ENCODE peak calls at places on chromosomes 1 and 21, in nine cellular contexts. One of them, this sample, is unnamed.

GRCh38 chr1:3552751-3553150 is 58.6 kb downstream of the MEGF6 start:
- DNase-seq in heart left ventricle: no peak
- DNase-seq in mesendoderm: no peak
- DNase-seq in astrocyte of the cerebellum: no peak
- DNase-seq in hepatocyte: no peak
- DNase-seq in tibial artery: no peak
- DNase-seq in aorta: no peak
- DNase-seq in GM23338: no peak
- DNase-seq in cardiac muscle cell: no peak
- DNase-seq in this sample: no peak

GRCh38 chr1:233704125-233704881 is 90.4 kb downstream of the KCNK1 start:
- DNase-seq in hepatocyte: no peak
- DNase-seq in astrocyte of the cerebellum: no peak
- DNase-seq in tibial artery: no peak
- DNase-seq in GM23338: no peak
- DNase-seq in cardiac muscle cell: no peak
- DNase-seq in mesendoderm: no peak
- DNase-seq in aorta: no peak
- DNase-seq in heart left ventricle: no peak
- DNase-seq in this sample: no peak

GRCh38 chr21:46441331-46441730 is 17.4 kb upstream of the DIP2A start:
- DNase-seq in GM23338: no peak
- DNase-seq in cardiac muscle cell: no peak
- DNase-seq in heart left ventricle: no peak
- DNase-seq in tibial artery: no peak
- DNase-seq in aorta: no peak
- DNase-seq in astrocyte of the cerebellum: no peak
- DNase-seq in hepatocyte: no peak
- DNase-seq in mesendoderm: no peak
- DNase-seq in this sample: no peak

GRCh38 chr21:45542667-45543370 is 579 bp upstream of the SLC19A1 start:
- DNase-seq in mesendoderm: no peak
- DNase-seq in GM23338: peak
- DNase-seq in astrocyte of the cerebellum: no peak
- DNase-seq in hepatocyte: no peak
- DNase-seq in cardiac muscle cell: no peak
- DNase-seq in tibial artery: peak
- DNase-seq in aorta: peak
- DNase-seq in heart left ventricle: peak
- DNase-seq in this sample: peak

GRCh38 chr1:228989992-228990827 is 254.9 kb downstream of the RHOU start:
- DNase-seq in tibial artery: peak
- DNase-seq in hepatocyte: peak
- DNase-seq in cardiac muscle cell: no peak
- DNase-seq in astrocyte of the cerebellum: no peak
- DNase-seq in aorta: no peak
- DNase-seq in GM23338: no peak
- DNase-seq in mesendoderm: no peak
- DNase-seq in heart left ventricle: peak
- DNase-seq in this sample: no peak

GRCh38 chr1:33222381-33222780 is 33.9 kb upstream of the ZNF362 start:
- DNase-seq in cardiac muscle cell: no peak
- DNase-seq in astrocyte of the cerebellum: no peak
- DNase-seq in heart left ventricle: no peak
- DNase-seq in mesendoderm: no peak
- DNase-seq in aorta: no peak
- DNase-seq in tibial artery: no peak
- DNase-seq in GM23338: no peak
- DNase-seq in hepatocyte: no peak
- DNase-seq in this sample: no peak

GRCh38 chr1:200457810-200458209 is 48.0 kb upstream of the ZNF281 start:
- DNase-seq in hepatocyte: no peak
- DNase-seq in tibial artery: no peak
- DNase-seq in mesendoderm: no peak
- DNase-seq in GM23338: no peak
- DNase-seq in heart left ventricle: no peak
- DNase-seq in astrocyte of the cerebellum: no peak
- DNase-seq in aorta: no peak
- DNase-seq in cardiac muscle cell: no peak
- DNase-seq in this sample: no peak

GRCh38 chr1:111690306-111690617 is 48.9 kb downstream of the INKA2 start:
- DNase-seq in heart left ventricle: no peak
- DNase-seq in GM23338: no peak
- DNase-seq in hepatocyte: peak
- DNase-seq in mesendoderm: no peak
- DNase-seq in aorta: peak
- DNase-seq in tibial artery: peak
- DNase-seq in cardiac muscle cell: peak
- DNase-seq in astrocyte of the cerebellum: peak
- DNase-seq in this sample: peak

GRCh38 chr1:172497230-172497629 is 35.7 kb upstream of the SUCO start:
- DNase-seq in tibial artery: no peak
- DNase-seq in cardiac muscle cell: peak
- DNase-seq in heart left ventricle: no peak
- DNase-seq in GM23338: peak
- DNase-seq in mesendoderm: peak
- DNase-seq in astrocyte of the cerebellum: peak
- DNase-seq in hepatocyte: peak
- DNase-seq in aorta: no peak
- DNase-seq in this sample: peak

GRCh38 chr1:164754088-164754600 is 195.2 kb downstream of the PBX1 start:
- DNase-seq in heart left ventricle: no peak
- DNase-seq in cardiac muscle cell: no peak
- DNase-seq in astrocyte of the cerebellum: no peak
- DNase-seq in GM23338: no peak
- DNase-seq in hepatocyte: no peak
- DNase-seq in aorta: peak
- DNase-seq in tibial artery: peak
- DNase-seq in mesendoderm: no peak
- DNase-seq in this sample: no peak

GRCh38 chr1:16164821-16165364 is 9.0 kb upstream of the EPHA2 start:
- DNase-seq in tibial artery: no peak
- DNase-seq in aorta: no peak
- DNase-seq in hepatocyte: no peak
- DNase-seq in GM23338: no peak
- DNase-seq in heart left ventricle: no peak
- DNase-seq in mesendoderm: no peak
- DNase-seq in cardiac muscle cell: no peak
- DNase-seq in astrocyte of the cerebellum: no peak
- DNase-seq in this sample: no peak

GRCh38 chr1:179632868-179633267 is 41.2 kb downstream of the TDRD5 start:
- DNase-seq in mesendoderm: no peak
- DNase-seq in aorta: no peak
- DNase-seq in cardiac muscle cell: no peak
- DNase-seq in GM23338: no peak
- DNase-seq in tibial artery: no peak
- DNase-seq in heart left ventricle: no peak
- DNase-seq in astrocyte of the cerebellum: no peak
- DNase-seq in hepatocyte: no peak
- DNase-seq in this sample: no peak

GRCh38 chr1:200226268-200226968 is 183.4 kb downstream of the ZNF281 start:
- DNase-seq in tibial artery: no peak
- DNase-seq in aorta: no peak
- DNase-seq in heart left ventricle: no peak
- DNase-seq in mesendoderm: peak
- DNase-seq in astrocyte of the cerebellum: no peak
- DNase-seq in GM23338: peak
- DNase-seq in hepatocyte: no peak
- DNase-seq in cardiac muscle cell: no peak
- DNase-seq in this sample: no peak

GRCh38 chr1:230113605-230114241 is 46.7 kb downstream of the GALNT2 start:
- DNase-seq in mesendoderm: no peak
- DNase-seq in aorta: no peak
- DNase-seq in cardiac muscle cell: no peak
- DNase-seq in tibial artery: peak
- DNase-seq in hepatocyte: peak
- DNase-seq in heart left ventricle: no peak
- DNase-seq in GM23338: no peak
- DNase-seq in astrocyte of the cerebellum: no peak
- DNase-seq in this sample: no peak

GRCh38 chr1:28581531-28582247 is 10.4 kb upstream of the RAB42 start:
- DNase-seq in aorta: peak
- DNase-seq in mesendoderm: peak
- DNase-seq in heart left ventricle: peak
- DNase-seq in astrocyte of the cerebellum: peak
- DNase-seq in hepatocyte: peak
- DNase-seq in cardiac muscle cell: peak
- DNase-seq in GM23338: peak
- DNase-seq in tibial artery: peak
- DNase-seq in this sample: peak

GRCh38 chr1:184419734-184420161 is 32.9 kb downstream of the C1orf21 start:
- DNase-seq in aorta: no peak
- DNase-seq in heart left ventricle: no peak
- DNase-seq in GM23338: no peak
- DNase-seq in hepatocyte: peak
- DNase-seq in astrocyte of the cerebellum: no peak
- DNase-seq in tibial artery: no peak
- DNase-seq in cardiac muscle cell: no peak
- DNase-seq in mesendoderm: no peak
- DNase-seq in this sample: no peak

DNA sequence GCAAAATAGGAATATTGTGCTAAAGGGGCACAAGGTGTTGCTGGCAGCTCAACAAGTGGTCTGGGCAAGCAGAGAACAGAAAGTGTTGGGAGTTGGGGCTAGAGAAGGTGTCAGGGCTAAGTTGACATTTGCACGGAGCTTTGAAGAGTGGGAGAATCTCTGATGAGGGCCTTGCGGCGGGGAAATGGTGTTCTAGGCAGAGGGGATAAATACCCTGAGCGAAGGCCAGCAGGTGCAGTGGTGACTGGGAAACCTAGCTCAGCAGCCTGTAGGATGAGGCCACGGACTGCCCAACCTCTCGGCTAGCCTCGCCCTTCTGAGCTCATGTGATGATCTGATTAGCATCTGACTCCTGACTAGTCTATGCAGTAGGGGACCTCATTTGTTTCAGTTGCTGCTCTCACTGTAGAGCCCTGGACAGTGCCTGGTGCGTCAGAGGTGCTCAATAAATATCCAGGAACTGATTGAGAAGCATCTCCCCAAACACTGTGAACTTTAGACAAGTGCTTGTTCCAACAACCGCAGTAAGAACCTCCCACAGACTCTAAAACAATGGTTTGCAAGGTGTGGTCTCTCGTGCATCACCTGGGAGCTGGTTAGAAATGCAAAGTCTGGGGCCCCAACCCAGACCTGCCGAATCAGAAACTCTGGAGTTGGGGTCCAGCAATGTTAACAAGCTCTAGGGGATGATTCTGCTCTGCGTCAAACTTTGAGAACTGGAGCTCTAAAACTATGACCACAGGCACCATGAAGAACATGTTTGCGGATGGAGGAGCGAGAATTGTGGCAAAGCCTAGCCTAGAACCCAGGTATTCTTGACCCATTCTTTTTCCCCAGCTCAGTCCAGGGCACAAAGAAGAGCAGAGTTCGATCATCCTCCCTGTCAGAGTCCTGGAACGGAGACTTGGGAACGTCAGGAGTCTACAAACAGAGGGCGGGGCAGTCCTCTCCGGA is 883 bp upstream of the FOXO6 start:
- DNase-seq in mesendoderm: peak
- DNase-seq in aorta: peak
- DNase-seq in heart left ventricle: no peak
- DNase-seq in hepatocyte: peak
- DNase-seq in GM23338: peak
- DNase-seq in tibial artery: no peak
- DNase-seq in cardiac muscle cell: no peak
- DNase-seq in astrocyte of the cerebellum: no peak
- DNase-seq in this sample: peak
- H3K4me3 ChIP-seq in mesendoderm: no peak
- H3K4me3 ChIP-seq in aorta: no peak
- H3K4me3 ChIP-seq in heart left ventricle: no peak
- H3K4me3 ChIP-seq in hepatocyte: no peak
- H3K4me3 ChIP-seq in GM23338: peak
- H3K4me3 ChIP-seq in tibial artery: peak
- H3K4me3 ChIP-seq in cardiac muscle cell: no peak
- H3K4me3 ChIP-seq in astrocyte of the cerebellum: peak
- H3K4me3 ChIP-seq in this sample: peak

GRCh38 chr1:59814180-59814900 is 409 bp upstream of the HOOK1 start:
- DNase-seq in GM23338: peak
- DNase-seq in astrocyte of the cerebellum: no peak
- DNase-seq in heart left ventricle: peak
- DNase-seq in cardiac muscle cell: peak
- DNase-seq in hepatocyte: peak
- DNase-seq in aorta: peak
- DNase-seq in mesendoderm: peak
- DNase-seq in tibial artery: peak
- DNase-seq in this sample: peak
- H3K4me3 ChIP-seq in GM23338: peak
- H3K4me3 ChIP-seq in astrocyte of the cerebellum: peak
- H3K4me3 ChIP-seq in heart left ventricle: peak
- H3K4me3 ChIP-seq in cardiac muscle cell: peak
- H3K4me3 ChIP-seq in hepatocyte: peak
- H3K4me3 ChIP-seq in aorta: peak
- H3K4me3 ChIP-seq in mesendoderm: no peak
- H3K4me3 ChIP-seq in tibial artery: peak
- H3K4me3 ChIP-seq in this sample: peak

GRCh38 chr1:181091322-181092040 is 3.0 kb downstream of the IER5 start:
- DNase-seq in heart left ventricle: no peak
- DNase-seq in cardiac muscle cell: no peak
- DNase-seq in hepatocyte: no peak
- DNase-seq in mesendoderm: no peak
- DNase-seq in aorta: no peak
- DNase-seq in GM23338: no peak
- DNase-seq in astrocyte of the cerebellum: no peak
- DNase-seq in tibial artery: no peak
- DNase-seq in this sample: no peak
- H3K4me3 ChIP-seq in heart left ventricle: peak
- H3K4me3 ChIP-seq in cardiac muscle cell: no peak
- H3K4me3 ChIP-seq in hepatocyte: peak
- H3K4me3 ChIP-seq in mesendoderm: no peak
- H3K4me3 ChIP-seq in aorta: no peak
- H3K4me3 ChIP-seq in GM23338: peak
- H3K4me3 ChIP-seq in astrocyte of the cerebellum: peak
- H3K4me3 ChIP-seq in tibial artery: peak
- H3K4me3 ChIP-seq in this sample: peak

DNA sequence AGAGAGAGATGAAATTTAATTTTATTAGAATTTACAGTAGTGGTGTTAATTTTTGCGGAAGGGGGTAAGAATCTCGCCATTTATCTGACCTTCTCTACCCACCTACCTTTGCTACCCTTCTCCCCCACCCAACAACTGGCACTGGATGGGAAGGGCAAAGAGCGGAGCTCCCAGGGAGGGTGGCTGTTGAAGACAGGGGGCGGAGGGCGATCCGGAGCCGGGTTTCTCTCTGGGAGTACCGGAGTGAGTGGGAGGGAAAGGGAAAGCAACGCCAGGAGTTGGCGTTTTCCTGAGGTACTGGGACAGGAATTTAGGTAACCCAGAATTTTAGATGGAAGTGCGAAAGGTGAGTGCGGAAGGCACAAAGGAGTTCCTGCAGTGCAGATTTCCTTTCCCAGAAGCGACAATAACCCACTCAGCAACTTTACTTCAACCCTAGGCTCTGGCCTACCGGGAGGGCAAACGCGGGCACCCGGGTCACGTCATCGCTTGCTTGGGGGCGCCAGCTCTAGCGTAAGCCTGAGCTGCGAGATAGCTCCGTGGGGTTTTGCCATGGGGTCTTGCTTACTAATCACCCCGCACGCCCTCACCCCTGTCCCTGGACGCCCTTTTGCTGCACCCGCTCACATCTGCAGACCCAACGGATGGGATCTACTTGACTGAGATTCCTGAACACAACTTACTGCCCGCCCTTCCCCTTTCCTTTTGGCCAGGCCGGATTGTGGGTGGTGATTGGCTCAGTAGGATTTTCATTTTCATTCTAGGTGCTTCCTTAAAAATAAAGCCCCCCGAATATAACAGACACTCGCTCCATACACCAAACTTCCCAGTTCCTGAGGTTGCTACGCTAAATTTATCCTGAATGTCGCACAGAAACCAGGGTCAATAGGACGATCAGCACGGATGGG is 413.0 kb upstream of the ESRRG start:
- DNase-seq in heart left ventricle: no peak
- DNase-seq in astrocyte of the cerebellum: no peak
- DNase-seq in mesendoderm: peak
- DNase-seq in GM23338: peak
- DNase-seq in aorta: no peak
- DNase-seq in tibial artery: no peak
- DNase-seq in hepatocyte: no peak
- DNase-seq in cardiac muscle cell: peak
- DNase-seq in this sample: no peak
- H3K4me3 ChIP-seq in heart left ventricle: peak
- H3K4me3 ChIP-seq in astrocyte of the cerebellum: peak
- H3K4me3 ChIP-seq in mesendoderm: peak
- H3K4me3 ChIP-seq in GM23338: peak
- H3K4me3 ChIP-seq in aorta: no peak
- H3K4me3 ChIP-seq in tibial artery: peak
- H3K4me3 ChIP-seq in hepatocyte: peak
- H3K4me3 ChIP-seq in cardiac muscle cell: peak
- H3K4me3 ChIP-seq in this sample: peak